ENCODE peak calls at places on chromosomes 2 and 18, in seven cellular contexts. One of them, this sample, is unnamed.

GRCh38 chr2:44135771-44136170 is 32.9 kb upstream of the PPM1B start:
- DNase-seq in A549: no peak
- DNase-seq in activated CD4-positive, alpha-beta T cell treated with anti-CD3 and anti-CD28 coated beads, Interleukin-2, amount 10 ng/mL, durations not matched to agents 24 days and 14 days: no peak
- DNase-seq in fibroblast of lung: peak; percentile 66
- DNase-seq in stimulated activated naive CD8-positive, alpha-beta T cell treated with anti-CD3 and anti-CD28 coated beads, Interleukin-15, amount 100 ng/mL, for 72 hours: no peak
- DNase-seq in posterior cingulate gyrus: no peak
- DNase-seq in RWPE1: no peak
- DNase-seq in this sample: no peak

GRCh38 chr2:96952016-96952750 is 34.2 kb downstream of the FAM178B start:
- DNase-seq in fibroblast of lung: no peak
- DNase-seq in activated CD4-positive, alpha-beta T cell treated with anti-CD3 and anti-CD28 coated beads, Interleukin-2, amount 10 ng/mL, durations not matched to agents 24 days and 14 days: no peak
- DNase-seq in stimulated activated naive CD8-positive, alpha-beta T cell treated with anti-CD3 and anti-CD28 coated beads, Interleukin-15, amount 100 ng/mL, for 72 hours: no peak
- DNase-seq in A549: no peak
- DNase-seq in posterior cingulate gyrus: peak; percentile 74
- DNase-seq in RWPE1: no peak
- DNase-seq in this sample: no peak

GRCh38 chr2:12091201-12091806 is 344.9 kb downstream of the LPIN1 start:
- DNase-seq in A549: no peak
- DNase-seq in stimulated activated naive CD8-positive, alpha-beta T cell treated with anti-CD3 and anti-CD28 coated beads, Interleukin-15, amount 100 ng/mL, for 72 hours: no peak
- DNase-seq in posterior cingulate gyrus: no peak
- DNase-seq in RWPE1: peak; percentile 20
- DNase-seq in fibroblast of lung: no peak
- DNase-seq in activated CD4-positive, alpha-beta T cell treated with anti-CD3 and anti-CD28 coated beads, Interleukin-2, amount 10 ng/mL, durations not matched to agents 24 days and 14 days: no peak
- DNase-seq in this sample: no peak

GRCh38 chr2:138294451-138294850 is 207.1 kb upstream of the SPOPL start:
- DNase-seq in A549: no peak
- DNase-seq in activated CD4-positive, alpha-beta T cell treated with anti-CD3 and anti-CD28 coated beads, Interleukin-2, amount 10 ng/mL, durations not matched to agents 24 days and 14 days: no peak
- DNase-seq in stimulated activated naive CD8-positive, alpha-beta T cell treated with anti-CD3 and anti-CD28 coated beads, Interleukin-15, amount 100 ng/mL, for 72 hours: no peak
- DNase-seq in RWPE1: peak; percentile 60
- DNase-seq in fibroblast of lung: no peak
- DNase-seq in posterior cingulate gyrus: no peak
- DNase-seq in this sample: no peak

GRCh38 chr2:239596792-239597191 is 196.0 kb upstream of the HDAC4 start:
- DNase-seq in stimulated activated naive CD8-positive, alpha-beta T cell treated with anti-CD3 and anti-CD28 coated beads, Interleukin-15, amount 100 ng/mL, for 72 hours: no peak
- DNase-seq in A549: no peak
- DNase-seq in activated CD4-positive, alpha-beta T cell treated with anti-CD3 and anti-CD28 coated beads, Interleukin-2, amount 10 ng/mL, durations not matched to agents 24 days and 14 days: no peak
- DNase-seq in posterior cingulate gyrus: no peak
- DNase-seq in fibroblast of lung: no peak
- DNase-seq in RWPE1: no peak
- DNase-seq in this sample: no peak

GRCh38 chr2:169131587-169132512 is 62.5 kb downstream of the DHRS9 start:
- DNase-seq in A549: peak; percentile 55
- DNase-seq in activated CD4-positive, alpha-beta T cell treated with anti-CD3 and anti-CD28 coated beads, Interleukin-2, amount 10 ng/mL, durations not matched to agents 24 days and 14 days: peak; percentile 66
- DNase-seq in posterior cingulate gyrus: no peak
- DNase-seq in stimulated activated naive CD8-positive, alpha-beta T cell treated with anti-CD3 and anti-CD28 coated beads, Interleukin-15, amount 100 ng/mL, for 72 hours: no peak
- DNase-seq in fibroblast of lung: peak; percentile 59
- DNase-seq in RWPE1: peak; percentile 70
- DNase-seq in this sample: no peak

GRCh38 chr18:31410716-31411483 is 34.3 kb downstream of the DSG4 start:
- DNase-seq in RWPE1: no peak
- DNase-seq in fibroblast of lung: no peak
- DNase-seq in activated CD4-positive, alpha-beta T cell treated with anti-CD3 and anti-CD28 coated beads, Interleukin-2, amount 10 ng/mL, durations not matched to agents 24 days and 14 days: peak; percentile 37
- DNase-seq in posterior cingulate gyrus: peak; percentile 55
- DNase-seq in stimulated activated naive CD8-positive, alpha-beta T cell treated with anti-CD3 and anti-CD28 coated beads, Interleukin-15, amount 100 ng/mL, for 72 hours: no peak
- DNase-seq in A549: no peak
- DNase-seq in this sample: no peak

GRCh38 chr2:8552264-8552913 is 129.5 kb upstream of the ID2 start:
- DNase-seq in A549: no peak
- DNase-seq in activated CD4-positive, alpha-beta T cell treated with anti-CD3 and anti-CD28 coated beads, Interleukin-2, amount 10 ng/mL, durations not matched to agents 24 days and 14 days: no peak
- DNase-seq in stimulated activated naive CD8-positive, alpha-beta T cell treated with anti-CD3 and anti-CD28 coated beads, Interleukin-15, amount 100 ng/mL, for 72 hours: no peak
- DNase-seq in RWPE1: no peak
- DNase-seq in posterior cingulate gyrus: peak; percentile 73
- DNase-seq in fibroblast of lung: no peak
- DNase-seq in this sample: no peak

GRCh38 chr2:28433935-28434599 is 41.4 kb downstream of the FOSL2 start:
- DNase-seq in RWPE1: no peak
- DNase-seq in A549: no peak
- DNase-seq in stimulated activated naive CD8-positive, alpha-beta T cell treated with anti-CD3 and anti-CD28 coated beads, Interleukin-15, amount 100 ng/mL, for 72 hours: no peak
- DNase-seq in posterior cingulate gyrus: no peak
- DNase-seq in activated CD4-positive, alpha-beta T cell treated with anti-CD3 and anti-CD28 coated beads, Interleukin-2, amount 10 ng/mL, durations not matched to agents 24 days and 14 days: no peak
- DNase-seq in fibroblast of lung: no peak
- DNase-seq in this sample: no peak

GRCh38 chr18:59876310-59876626 is 23.5 kb upstream of the PMAIP1 start:
- DNase-seq in RWPE1: no peak
- DNase-seq in stimulated activated naive CD8-positive, alpha-beta T cell treated with anti-CD3 and anti-CD28 coated beads, Interleukin-15, amount 100 ng/mL, for 72 hours: no peak
- DNase-seq in A549: no peak
- DNase-seq in activated CD4-positive, alpha-beta T cell treated with anti-CD3 and anti-CD28 coated beads, Interleukin-2, amount 10 ng/mL, durations not matched to agents 24 days and 14 days: no peak
- DNase-seq in posterior cingulate gyrus: no peak
- DNase-seq in fibroblast of lung: no peak
- DNase-seq in this sample: no peak

GRCh38 chr2:217204358-217204757 is 344.5 kb upstream of the TNP1 start:
- DNase-seq in activated CD4-positive, alpha-beta T cell treated with anti-CD3 and anti-CD28 coated beads, Interleukin-2, amount 10 ng/mL, durations not matched to agents 24 days and 14 days: no peak
- DNase-seq in posterior cingulate gyrus: no peak
- DNase-seq in RWPE1: no peak
- DNase-seq in fibroblast of lung: peak; percentile 60
- DNase-seq in A549: no peak
- DNase-seq in stimulated activated naive CD8-positive, alpha-beta T cell treated with anti-CD3 and anti-CD28 coated beads, Interleukin-15, amount 100 ng/mL, for 72 hours: no peak
- DNase-seq in this sample: no peak

GRCh38 chr2:88852753-88853402 is 161.4 kb downstream of the RPIA start:
- DNase-seq in A549: peak; percentile 9
- DNase-seq in fibroblast of lung: no peak
- DNase-seq in RWPE1: no peak
- DNase-seq in posterior cingulate gyrus: no peak
- DNase-seq in activated CD4-positive, alpha-beta T cell treated with anti-CD3 and anti-CD28 coated beads, Interleukin-2, amount 10 ng/mL, durations not matched to agents 24 days and 14 days: no peak
- DNase-seq in stimulated activated naive CD8-positive, alpha-beta T cell treated with anti-CD3 and anti-CD28 coated beads, Interleukin-15, amount 100 ng/mL, for 72 hours: no peak
- DNase-seq in this sample: no peak

GRCh38 chr2:25323042-25323514 is 18.6 kb downstream of the DNMT3A start:
- DNase-seq in RWPE1: no peak
- DNase-seq in stimulated activated naive CD8-positive, alpha-beta T cell treated with anti-CD3 and anti-CD28 coated beads, Interleukin-15, amount 100 ng/mL, for 72 hours: peak; percentile 58
- DNase-seq in activated CD4-positive, alpha-beta T cell treated with anti-CD3 and anti-CD28 coated beads, Interleukin-2, amount 10 ng/mL, durations not matched to agents 24 days and 14 days: no peak
- DNase-seq in fibroblast of lung: no peak
- DNase-seq in A549: no peak
- DNase-seq in posterior cingulate gyrus: no peak
- DNase-seq in this sample: no peak

GRCh38 chr2:205727174-205727573 is 44.9 kb downstream of the NRP2 start:
- DNase-seq in fibroblast of lung: no peak
- DNase-seq in RWPE1: no peak
- DNase-seq in A549: no peak
- DNase-seq in stimulated activated naive CD8-positive, alpha-beta T cell treated with anti-CD3 and anti-CD28 coated beads, Interleukin-15, amount 100 ng/mL, for 72 hours: no peak
- DNase-seq in activated CD4-positive, alpha-beta T cell treated with anti-CD3 and anti-CD28 coated beads, Interleukin-2, amount 10 ng/mL, durations not matched to agents 24 days and 14 days: no peak
- DNase-seq in posterior cingulate gyrus: no peak
- DNase-seq in this sample: no peak

GRCh38 chr2:237058423-237058822 is 27.3 kb upstream of the COPS8 start:
- DNase-seq in A549: no peak
- DNase-seq in activated CD4-positive, alpha-beta T cell treated with anti-CD3 and anti-CD28 coated beads, Interleukin-2, amount 10 ng/mL, durations not matched to agents 24 days and 14 days: no peak
- DNase-seq in RWPE1: no peak
- DNase-seq in posterior cingulate gyrus: no peak
- DNase-seq in fibroblast of lung: no peak
- DNase-seq in stimulated activated naive CD8-positive, alpha-beta T cell treated with anti-CD3 and anti-CD28 coated beads, Interleukin-15, amount 100 ng/mL, for 72 hours: no peak
- DNase-seq in this sample: no peak

GRCh38 chr18:58309610-58310239 is 265.7 kb downstream of the NEDD4L start:
- DNase-seq in RWPE1: no peak
- DNase-seq in stimulated activated naive CD8-positive, alpha-beta T cell treated with anti-CD3 and anti-CD28 coated beads, Interleukin-15, amount 100 ng/mL, for 72 hours: no peak
- DNase-seq in posterior cingulate gyrus: no peak
- DNase-seq in fibroblast of lung: no peak
- DNase-seq in activated CD4-positive, alpha-beta T cell treated with anti-CD3 and anti-CD28 coated beads, Interleukin-2, amount 10 ng/mL, durations not matched to agents 24 days and 14 days: no peak
- DNase-seq in A549: no peak
- DNase-seq in this sample: no peak

GRCh38 chr2:23377772-23378171 is 7.2 kb upstream of the KLHL29 start:
- DNase-seq in fibroblast of lung: peak; percentile 32
- DNase-seq in posterior cingulate gyrus: no peak
- DNase-seq in stimulated activated naive CD8-positive, alpha-beta T cell treated with anti-CD3 and anti-CD28 coated beads, Interleukin-15, amount 100 ng/mL, for 72 hours: no peak
- DNase-seq in RWPE1: no peak
- DNase-seq in A549: no peak
- DNase-seq in activated CD4-positive, alpha-beta T cell treated with anti-CD3 and anti-CD28 coated beads, Interleukin-2, amount 10 ng/mL, durations not matched to agents 24 days and 14 days: no peak
- DNase-seq in this sample: no peak

GRCh38 chr2:29174937-29175336 is 59.7 kb downstream of the CLIP4 start:
- DNase-seq in A549: no peak
- DNase-seq in activated CD4-positive, alpha-beta T cell treated with anti-CD3 and anti-CD28 coated beads, Interleukin-2, amount 10 ng/mL, durations not matched to agents 24 days and 14 days: no peak
- DNase-seq in stimulated activated naive CD8-positive, alpha-beta T cell treated with anti-CD3 and anti-CD28 coated beads, Interleukin-15, amount 100 ng/mL, for 72 hours: no peak
- DNase-seq in posterior cingulate gyrus: no peak
- DNase-seq in RWPE1: no peak
- DNase-seq in fibroblast of lung: no peak
- DNase-seq in this sample: no peak

GRCh38 chr2:197108758-197109157 is 182.3 kb upstream of the PGAP1 start:
- DNase-seq in A549: peak; percentile 65
- DNase-seq in RWPE1: no peak
- DNase-seq in stimulated activated naive CD8-positive, alpha-beta T cell treated with anti-CD3 and anti-CD28 coated beads, Interleukin-15, amount 100 ng/mL, for 72 hours: no peak
- DNase-seq in activated CD4-positive, alpha-beta T cell treated with anti-CD3 and anti-CD28 coated beads, Interleukin-2, amount 10 ng/mL, durations not matched to agents 24 days and 14 days: peak; percentile 49
- DNase-seq in fibroblast of lung: peak; percentile 86
- DNase-seq in posterior cingulate gyrus: no peak
- DNase-seq in this sample: no peak

GRCh38 chr2:1728821-1729220 is 15.5 kb downstream of the PXDN start:
- DNase-seq in stimulated activated naive CD8-positive, alpha-beta T cell treated with anti-CD3 and anti-CD28 coated beads, Interleukin-15, amount 100 ng/mL, for 72 hours: peak; percentile 0
- DNase-seq in activated CD4-positive, alpha-beta T cell treated with anti-CD3 and anti-CD28 coated beads, Interleukin-2, amount 10 ng/mL, durations not matched to agents 24 days and 14 days: no peak
- DNase-seq in fibroblast of lung: peak; percentile 62
- DNase-seq in RWPE1: no peak
- DNase-seq in A549: no peak
- DNase-seq in posterior cingulate gyrus: peak; percentile 71
- DNase-seq in this sample: no peak

GRCh38 chr2:222296911-222297599 is 1.7 kb downstream of the PAX3 start:
- DNase-seq in fibroblast of lung: no peak
- DNase-seq in stimulated activated naive CD8-positive, alpha-beta T cell treated with anti-CD3 and anti-CD28 coated beads, Interleukin-15, amount 100 ng/mL, for 72 hours: no peak
- DNase-seq in posterior cingulate gyrus: no peak
- DNase-seq in A549: no peak
- DNase-seq in activated CD4-positive, alpha-beta T cell treated with anti-CD3 and anti-CD28 coated beads, Interleukin-2, amount 10 ng/mL, durations not matched to agents 24 days and 14 days: peak; percentile 61
- DNase-seq in RWPE1: no peak
- DNase-seq in this sample: no peak

GRCh38 chr2:142865924-142866323 is 11.5 kb upstream of the KYNU start:
- DNase-seq in A549: no peak
- DNase-seq in stimulated activated naive CD8-positive, alpha-beta T cell treated with anti-CD3 and anti-CD28 coated beads, Interleukin-15, amount 100 ng/mL, for 72 hours: no peak
- DNase-seq in activated CD4-positive, alpha-beta T cell treated with anti-CD3 and anti-CD28 coated beads, Interleukin-2, amount 10 ng/mL, durations not matched to agents 24 days and 14 days: no peak
- DNase-seq in fibroblast of lung: peak; percentile 42
- DNase-seq in posterior cingulate gyrus: no peak
- DNase-seq in RWPE1: no peak
- DNase-seq in this sample: no peak

This sample was measured in nucleus accumbens.